ENCODE peak calls at places on chromosome 6, in five cellular contexts. H is PC-3; R is neuronal stem cell; T is CD8-positive, alpha-beta T cell; B is A673. Z is an unnamed sample.

GRCh38 chr6:17656092-17656491 is 50.6 kb downstream of the NUP153 start:
- DNase-seq in H (no peak), R (no peak), T (no peak), B (peak), Z (no peak)

GRCh38 chr6:119224095-119224701 is 125.4 kb downstream of the MAN1A1 start:
- DNase-seq in H (no peak), R (no peak), T (no peak), B (no peak), Z (no peak)

GRCh38 chr6:141110486-141110885 is 1022.2 kb upstream of the GJE1 start:
- DNase-seq in H (no peak), R (no peak), T (no peak), B (no peak), Z (no peak)

GRCh38 chr6:157110620-157111019 is 212.7 kb downstream of the TMEM242 start:
- DNase-seq in H (no peak), R (no peak), T (no peak), B (no peak), Z (no peak)

GRCh38 chr6:134938896-134939295 is 11.0 kb downstream of the ALDH8A1 start:
- DNase-seq in H (no peak), R (no peak), T (no peak), B (peak), Z (peak)

GRCh38 chr6:127192911-127193503 is 73.7 kb upstream of the RNF146 start:
- DNase-seq in H (no peak), R (no peak), T (no peak), B (no peak), Z (no peak)

GRCh38 chr6:3531481-3531880 is 74.6 kb upstream of the SLC22A23 start:
- DNase-seq in H (no peak), R (no peak), T (no peak), B (no peak), Z (no peak)

GRCh38 chr6:28474441-28475219 is 31.3 kb upstream of the ZSCAN23 start:
- DNase-seq in H (peak), R (peak), T (no peak), B (peak), Z (no peak)

GRCh38 chr6:29970711-29971110 is 28.4 kb downstream of the HLA-A start:
- DNase-seq in H (no peak), R (no peak), T (no peak), B (no peak), Z (no peak)

GRCh38 chr6:166274739-166275370 is 33.3 kb downstream of the PRR18 start:
- DNase-seq in H (no peak), R (no peak), T (no peak), B (no peak), Z (no peak)

DNA sequence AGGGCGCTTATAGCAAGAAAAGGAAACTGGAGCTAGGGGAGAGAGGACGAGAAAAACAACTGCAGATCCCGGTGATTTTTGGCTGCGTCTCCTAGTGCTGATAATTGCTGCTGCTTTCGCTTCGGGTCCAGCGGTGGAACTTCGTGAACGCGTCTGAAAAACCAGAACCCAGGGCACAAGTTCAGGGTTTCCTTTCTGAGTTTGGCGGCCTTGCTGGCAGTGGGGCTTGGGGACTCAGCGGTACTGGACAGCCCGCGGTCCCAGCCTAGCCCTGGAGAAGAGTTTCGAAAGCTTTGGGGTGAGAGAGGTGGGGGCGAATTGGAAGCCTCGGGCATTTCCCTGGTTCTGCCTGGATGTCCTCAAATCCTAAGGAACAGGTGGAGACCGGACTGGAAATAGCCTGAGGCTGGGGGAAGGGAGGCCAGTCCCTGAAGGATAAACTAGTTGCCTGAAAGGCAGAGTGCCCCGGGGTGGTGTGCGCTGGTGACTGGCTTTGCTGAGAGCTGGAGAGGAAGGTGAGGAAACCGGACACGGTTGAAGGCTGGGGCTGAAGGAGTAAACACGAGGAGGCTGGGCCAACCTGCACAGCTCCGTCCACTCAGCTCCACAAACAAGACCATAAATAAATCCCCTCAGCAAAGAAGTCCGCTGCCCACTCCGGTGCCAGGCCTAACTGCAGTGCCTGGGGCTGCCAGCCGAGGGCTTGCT is 857 bp downstream of the GMPR start:
- DNase-seq in H (peak), R (no peak), T (no peak), B (peak), Z (no peak)
- H3K4me3 ChIP-seq in H (peak), R (peak), T (peak), B (peak), Z (peak)

DNA sequence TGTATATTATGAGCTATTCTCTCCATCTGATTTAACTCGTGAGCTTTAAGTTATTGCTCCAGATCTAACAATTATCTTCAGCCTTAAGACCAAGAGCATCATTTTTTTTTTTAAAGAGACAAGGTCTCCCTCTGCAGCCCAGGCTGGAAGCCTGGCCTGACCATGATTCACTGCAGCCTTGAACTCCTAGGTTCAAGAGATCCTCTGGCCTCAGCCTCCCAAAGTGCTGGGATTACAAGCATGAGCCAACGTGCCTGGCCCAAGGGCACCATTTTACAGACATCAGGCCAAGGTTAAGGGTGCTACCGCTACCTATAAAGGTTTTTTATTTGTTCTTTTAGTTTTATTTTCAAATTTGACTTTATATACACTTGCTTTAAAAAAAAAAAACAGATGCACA is 2.3 kb downstream of the SUPT3H start:
- DNase-seq in H (no peak), R (no peak), T (no peak), B (no peak), Z (no peak)
- H3K4me3 ChIP-seq in H (no peak), R (no peak), T (no peak), B (no peak), Z (no peak)

GRCh38 chr6:31579546-31580445 is 2.4 kb downstream of the LTB start:
- DNase-seq in H (no peak), R (no peak), T (no peak), B (no peak), Z (no peak)
- H3K4me3 ChIP-seq in H (no peak), R (no peak), T (peak), B (no peak), Z (peak)

DNA sequence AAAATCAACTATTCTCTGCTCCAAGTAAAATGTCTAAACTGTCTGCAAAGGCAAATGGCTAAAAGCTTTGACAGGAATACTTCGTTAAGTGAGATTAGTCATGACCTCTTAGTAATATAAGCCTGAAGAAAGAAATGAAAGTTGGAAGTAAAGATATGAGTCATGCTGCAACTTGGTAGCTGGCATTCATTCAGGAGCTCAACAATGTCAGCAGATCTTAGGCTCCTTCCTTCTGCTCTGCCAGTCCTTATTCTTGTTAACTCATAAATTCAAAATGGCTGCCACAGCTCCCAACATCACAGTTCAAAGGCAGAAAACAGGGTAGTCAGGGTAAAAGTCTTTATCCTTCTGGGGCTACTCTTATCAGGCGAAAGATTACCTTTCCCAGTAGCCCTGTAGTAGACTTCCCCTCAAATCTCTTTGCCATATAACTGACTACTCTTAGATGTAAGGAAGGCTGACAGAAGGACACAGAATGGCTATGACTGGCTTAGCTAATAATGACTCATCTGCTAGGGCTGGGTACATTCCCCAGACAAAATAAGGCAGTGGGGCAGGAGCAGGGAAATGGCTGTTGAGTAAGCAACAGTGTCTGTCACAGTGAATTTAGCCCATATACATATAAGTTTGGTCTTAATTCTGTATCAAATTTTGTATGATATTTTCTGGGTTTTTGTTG is 24.4 kb upstream of the C6orf62 start:
- DNase-seq in H (peak), R (no peak), T (no peak), B (peak), Z (no peak)
- H3K4me3 ChIP-seq in H (peak), R (no peak), T (no peak), B (no peak), Z (no peak)

GRCh38 chr6:136767583-136768307 is 24.5 kb downstream of the MAP3K5 start:
- DNase-seq in H (no peak), R (no peak), T (no peak), B (no peak), Z (no peak)
- H3K4me3 ChIP-seq in H (no peak), R (no peak), T (no peak), B (no peak), Z (no peak)

Z was measured in CD4-positive, alpha-beta memory T cell.